ENCODE peak calls at places on chromosomes 16 and 17, in nine cellular contexts. Z is fibroblast of lung, V is lung, S is gastrocnemius medialis, J is IMR-90, Y is pancreas, R is hepatocyte, H is GM23338, G is cardiac muscle cell. N is an unnamed sample.

GRCh38 chr16:58198022-58198683 is at the start of gene CSNK2A2:
- DNase-seq in Z (peak; percentile 65), V (peak; percentile 72), S (peak; percentile 52), J (peak; percentile 56), Y (peak; percentile 86), R (peak; percentile 90), H (peak; percentile 74), G (peak; percentile 90), N (peak; percentile 78)

GRCh38 chr16:87951550-87952538 is 610 bp downstream of the BANP start:
- DNase-seq in Z (peak; percentile 9), V (no peak), S (peak; percentile 20), J (no peak), Y (peak; percentile 84), R (peak; percentile 54), H (peak; percentile 33), G (peak; percentile 54), N (no peak)

GRCh38 chr16:89667633-89668032 is 10.0 kb downstream of the SPATA33 start:
- DNase-seq in Z (no peak), V (no peak), S (no peak), J (no peak), Y (peak; percentile 24), R (no peak), H (no peak), G (no peak), N (no peak)

GRCh38 chr16:27177031-27177774 is 26.1 kb upstream of the KDM8 start:
- DNase-seq in Z (peak; percentile 88), V (no peak), S (no peak), J (peak; percentile 93), Y (no peak), R (no peak), H (no peak), G (no peak), N (no peak)

GRCh38 chr17:33438136-33438535 is 145.0 kb upstream of the ASIC2 start:
- DNase-seq in Z (no peak), V (no peak), S (no peak), J (no peak), Y (no peak), R (peak; percentile 26), H (no peak), G (no peak), N (no peak)

GRCh38 chr17:44828919-44829557 is 1.0 kb downstream of the GJC1 start:
- DNase-seq in Z (peak; percentile 44), V (no peak), S (no peak), J (no peak), Y (no peak), R (no peak), H (no peak), G (no peak), N (peak; percentile 18)

GRCh38 chr17:55533611-55534010 is 22.4 kb upstream of the SMIM36 start:
- DNase-seq in Z (peak; percentile 52), V (no peak), S (no peak), J (peak; percentile 17), Y (no peak), R (no peak), H (no peak), G (no peak), N (no peak)

GRCh38 chr16:70577256-70577698 is 53.7 kb downstream of the SF3B3 start:
- DNase-seq in Z (peak; percentile 80), V (no peak), S (peak; percentile 68), J (peak; percentile 70), Y (no peak), R (no peak), H (no peak), G (no peak), N (no peak)

GRCh38 chr17:37276475-37276874 is 99.3 kb upstream of the C17orf78 start:
- DNase-seq in Z (peak; percentile 28), V (no peak), S (no peak), J (peak; percentile 9), Y (no peak), R (no peak), H (no peak), G (no peak), N (no peak)

GRCh38 chr16:29816694-29817441 is 916 bp downstream of the PAGR1 start:
- DNase-seq in Z (peak; percentile 70), V (no peak), S (peak; percentile 47), J (peak; percentile 60), Y (peak; percentile 90), R (peak; percentile 73), H (peak; percentile 80), G (peak; percentile 73), N (peak; percentile 72)

GRCh38 chr16:30567991-30568638 is 3.4 kb downstream of the ZNF688 start:
- DNase-seq in Z (peak; percentile 59), V (no peak), S (no peak), J (peak; percentile 74), Y (no peak), R (peak; percentile 62), H (no peak), G (no peak), N (no peak)

GRCh38 chr17:48678141-48678971 is 44.0 kb downstream of the PRAC1 start:
- DNase-seq in Z (peak; percentile 16), V (peak; percentile 49), S (peak; percentile 29), J (peak; percentile 19), Y (peak; percentile 85), R (peak; percentile 85), H (peak; percentile 91), G (peak; percentile 80), N (peak; percentile 75)

GRCh38 chr17:48679385-48680096 is 42.8 kb downstream of the PRAC1 start:
- DNase-seq in Z (no peak), V (no peak), S (no peak), J (no peak), Y (no peak), R (no peak), H (no peak), G (no peak), N (no peak)

GRCh38 chr17:48672340-48672739 is 46.2 kb upstream of the HOXB9 start:
- DNase-seq in Z (no peak), V (no peak), S (no peak), J (no peak), Y (no peak), R (no peak), H (no peak), G (no peak), N (no peak)

GRCh38 chr17:48681609-48682008 is 40.7 kb downstream of the PRAC1 start:
- DNase-seq in Z (no peak), V (no peak), S (no peak), J (no peak), Y (no peak), R (no peak), H (no peak), G (no peak), N (no peak)

GRCh38 chr17:48676963-48677558 is 45.3 kb downstream of the PRAC1 start:
- DNase-seq in Z (no peak), V (no peak), S (no peak), J (no peak), Y (no peak), R (no peak), H (peak; percentile 27), G (no peak), N (no peak)
- TF ChIP-seq CTCF in Z (no peak), V (no peak), S (no peak), J (no peak), Y (no peak), R (no peak), H (no peak), G (no peak), N (no peak)

GRCh38 chr16:71929048-71929447 is 33.7 kb downstream of the IST1 start:
- DNase-seq in Z (peak; percentile 86), V (no peak), S (peak; percentile 51), J (peak; percentile 91), Y (no peak), R (peak; percentile 37), H (no peak), G (peak; percentile 42), N (no peak)
- H3K27ac ChIP-seq in Z (peak overlapping the region; percentile 78), V (peak overlapping the region; percentile 71), S (peak overlapping the region; percentile 44), J (no peak overlapping the region), Y (no peak overlapping the region), R (peak overlapping the region; percentile 60), H (peak overlapping the region; percentile 52), G (peak overlapping the region; percentile 92), N (peak overlapping the region; percentile 34)

GRCh38 chr17:5439446-5439764 is 450 bp upstream of the C1QBP start:
- DNase-seq in Z (no peak), V (no peak), S (no peak), J (no peak), Y (no peak), R (no peak), H (no peak), G (no peak), N (no peak)
- H3K4me3 ChIP-seq in Z (peak overlapping the region; percentile 20), V (no peak overlapping the region), S (peak overlapping the region; percentile 69), J (peak overlapping the region; percentile 82), Y (peak overlapping the region; percentile 100), R (no peak overlapping the region), H (peak overlapping the region; percentile 71), G (peak overlapping the region; percentile 94), N (peak overlapping the region; percentile 96)

GRCh38 chr17:79145548-79145947 is 70.9 kb downstream of the ENGASE start:
- DNase-seq in Z (no peak), V (no peak), S (no peak), J (no peak), Y (no peak), R (no peak), H (no peak), G (no peak), N (no peak)

GRCh38 chr17:79138826-79139225 is 64.2 kb downstream of the ENGASE start:
- DNase-seq in Z (no peak), V (no peak), S (no peak), J (no peak), Y (no peak), R (no peak), H (no peak), G (no peak), N (no peak)

GRCh38 chr17:79142375-79142774 is 67.8 kb downstream of the ENGASE start:
- DNase-seq in Z (no peak), V (no peak), S (no peak), J (no peak), Y (no peak), R (no peak), H (no peak), G (no peak), N (no peak)

GRCh38 chr17:79144090-79144610 is 69.5 kb downstream of the ENGASE start:
- DNase-seq in Z (no peak), V (no peak), S (no peak), J (no peak), Y (no peak), R (no peak), H (no peak), G (no peak), N (no peak)

GRCh38 chr17:79141578-79142338 is 67.1 kb downstream of the ENGASE start:
- DNase-seq in Z (no peak), V (no peak), S (no peak), J (no peak), Y (no peak), R (no peak), H (no peak), G (no peak), N (no peak)
- TF ChIP-seq CTCF in Z (no peak), V (no peak), S (no peak), J (no peak), Y (no peak), R (no peak), H (no peak), G (no peak), N (no peak)

N was measured in testis.